ENCODE peak calls at places on chromosomes 5 and 9, in six cellular contexts. D is HT1080; X is activated naive CD8-positive, alpha-beta T cell treated with anti-CD3 and anti-CD28 coated beads for 36 hours; V is A172; O is HFF-Myc; I is hypothalamus. E is an unnamed sample.

GRCh38 chr5:131622633-131623032 is 12.4 kb downstream of the RAPGEF6 start:
- DNase-seq in D (peak; percentile 86), X (no peak), V (peak; percentile 32), O (no peak), I (no peak), E (no peak)

GRCh38 chr5:129749101-129749500 is 1.2 kb downstream of the MINAR2 start:
- DNase-seq in D (no peak), X (no peak), V (no peak), O (no peak), I (no peak), E (no peak)

GRCh38 chr9:116087751-116088194 is 65.8 kb upstream of the PAPPA start:
- DNase-seq in D (peak; percentile 83), X (no peak), V (peak; percentile 77), O (no peak), I (no peak), E (no peak)

GRCh38 chr9:2260401-2261306 is 245.5 kb downstream of the SMARCA2 start:
- DNase-seq in D (peak; percentile 73), X (no peak), V (peak; percentile 47), O (no peak), I (no peak), E (no peak)

GRCh38 chr5:75052461-75053285 is at the start of gene GCNT4:
- DNase-seq in D (peak; percentile 31), X (peak; percentile 62), V (no peak), O (no peak), I (peak; percentile 41), E (peak; percentile 78)

GRCh38 chr5:81626524-81626923 is 124.4 kb downstream of the SSBP2 start:
- DNase-seq in D (peak; percentile 96), X (no peak), V (peak; percentile 87), O (peak; percentile 69), I (no peak), E (peak; percentile 13)

GRCh38 chr5:32170303-32171170 is 3.6 kb downstream of the GOLPH3 start:
- DNase-seq in D (no peak), X (no peak), V (peak; percentile 13), O (peak; percentile 97), I (no peak), E (no peak)

GRCh38 chr5:124839371-124839998 is 93.0 kb upstream of the ZNF608 start:
- DNase-seq in D (no peak), X (no peak), V (no peak), O (no peak), I (no peak), E (no peak)

GRCh38 chr9:83633676-83634075 is 10.7 kb downstream of the IDNK start:
- DNase-seq in D (no peak), X (no peak), V (no peak), O (no peak), I (no peak), E (no peak)

GRCh38 chr5:98483301-98483700 is 290.2 kb upstream of the RGMB start:
- DNase-seq in D (no peak), X (no peak), V (no peak), O (peak; percentile 67), I (no peak), E (no peak)

E was measured in D341Med.